ENCODE peak calls at places on chromosome 17, in ten cellular contexts. T is NT2/D1, V is PC-3, G is GM23248, E is IMR-90, L is H9, I is colonic mucosa, P is astrocyte, J is neural progenitor cell, O is endothelial cell of umbilical vein. Y is an unnamed sample.

GRCh38 chr17:13940858-13941665 is 128.2 kb upstream of the COX10 start:
- DNase-seq in L (peak; percentile 42), O (no peak), J (no peak), I (no peak), T (no peak), E (peak; percentile 32), G (peak; percentile 79), V (peak; percentile 90), P (peak; percentile 45), Y (no peak)

GRCh38 chr17:41863074-41863843 is 2.0 kb downstream of the KLHL11 start:
- DNase-seq in O (no peak), E (no peak), L (no peak), V (no peak), P (no peak), T (no peak), J (peak; percentile 28), I (no peak), G (no peak), Y (no peak)

GRCh38 chr17:42120161-42121065 is 754 bp downstream of the KAT2A start:
- DNase-seq in T (no peak), L (peak; percentile 85), P (no peak), J (peak; percentile 79), I (no peak), V (no peak), G (peak; percentile 28), O (no peak), E (no peak), Y (peak; percentile 22)

GRCh38 chr17:38617967-38618760 is 12.4 kb upstream of the SRCIN1 start:
- DNase-seq in V (no peak), T (no peak), L (peak; percentile 23), G (no peak), O (no peak), J (no peak), P (no peak), E (no peak), I (no peak), Y (no peak)

GRCh38 chr17:58560511-58560910 is 46.1 kb upstream of the MTMR4 start:
- DNase-seq in E (no peak), J (no peak), P (no peak), V (no peak), I (no peak), L (no peak), O (no peak), T (no peak), G (no peak), Y (peak; percentile 5)

GRCh38 chr17:6994666-6995246 is 1.1 kb upstream of the ALOX12 start:
- DNase-seq in P (no peak), J (no peak), O (no peak), E (peak; percentile 61), V (no peak), G (peak; percentile 21), L (no peak), I (no peak), T (no peak), Y (peak; percentile 47)

GRCh38 chr17:12605222-12605621 is 60.5 kb upstream of the MYOCD start:
- DNase-seq in T (no peak), I (peak; percentile 34), G (peak; percentile 17), O (no peak), J (no peak), L (no peak), E (peak; percentile 81), P (peak; percentile 63), V (no peak), Y (peak; percentile 28)

GRCh38 chr17:49567871-49568694 is 7.6 kb upstream of the NXPH3 start:
- DNase-seq in J (peak; percentile 92), I (peak; percentile 90), O (peak; percentile 79), L (peak; percentile 94), V (peak; percentile 93), T (no peak), E (peak; percentile 66), G (peak; percentile 89), P (peak; percentile 42), Y (peak; percentile 94)

GRCh38 chr17:49378311-49378710 is 16.3 kb upstream of the ZNF652 start:
- DNase-seq in E (no peak), G (no peak), J (no peak), P (no peak), T (no peak), V (no peak), L (no peak), I (no peak), O (no peak), Y (no peak)

GRCh38 chr17:40461036-40461721 is 17.9 kb downstream of the IGFBP4 start:
- DNase-seq in I (no peak), J (no peak), P (no peak), E (no peak), G (peak; percentile 78), T (no peak), O (no peak), V (peak; percentile 5), L (no peak), Y (peak; percentile 76)

GRCh38 chr17:50396261-50397110 is 837 bp downstream of the LRRC59 start:
- DNase-seq in T (no peak), G (peak; percentile 90), V (peak; percentile 64), I (peak; percentile 74), O (peak; percentile 54), P (peak; percentile 56), L (no peak), J (no peak), E (peak; percentile 56), Y (peak; percentile 80)

GRCh38 chr17:72412650-72413076 is 291.8 kb downstream of the SOX9 start:
- DNase-seq in T (no peak), V (no peak), I (no peak), O (no peak), L (no peak), P (no peak), E (no peak), J (no peak), G (peak; percentile 24), Y (peak; percentile 31)

GRCh38 chr17:4933646-4934045 is 1.6 kb downstream of the GP1BA start:
- DNase-seq in I (no peak), L (no peak), E (no peak), P (no peak), T (no peak), G (no peak), J (no peak), O (no peak), V (no peak), Y (no peak)

GRCh38 chr17:4934173-4934979 is 2.3 kb downstream of the GP1BA start:
- DNase-seq in L (peak; percentile 81), I (no peak), V (peak; percentile 71), T (no peak), J (no peak), G (peak; percentile 63), E (peak; percentile 38), O (peak; percentile 20), P (peak; percentile 35), Y (peak; percentile 4)

GRCh38 chr17:4932756-4933155 is 679 bp downstream of the GP1BA start:
- DNase-seq in T (no peak), E (no peak), I (no peak), O (no peak), J (no peak), P (no peak), L (no peak), G (no peak), V (no peak), Y (no peak)

GRCh38 chr17:4928881-4929280 is 3.2 kb upstream of the GP1BA start:
- DNase-seq in L (no peak), T (no peak), P (no peak), I (no peak), V (no peak), O (no peak), J (no peak), G (no peak), E (no peak), Y (no peak)

GRCh38 chr17:4931974-4932373 is at the start of gene GP1BA:
- DNase-seq in L (no peak), V (no peak), I (no peak), G (no peak), P (no peak), O (no peak), J (no peak), T (no peak), E (no peak), Y (no peak)
- H3K9ac ChIP-seq in L (no peak within 1 kb of the TSS), V (no peak within 1 kb of the TSS), I (no peak within 1 kb of the TSS), G (no peak within 1 kb of the TSS), P (no peak within 1 kb of the TSS), O (no peak within 1 kb of the TSS), J (no peak within 1 kb of the TSS), T (no peak within 1 kb of the TSS), E (no peak within 1 kb of the TSS), Y (no peak within 1 kb of the TSS)

GRCh38 chr17:33013596-33014375 is 22.1 kb downstream of the SPACA3 start:
- DNase-seq in G (no peak), V (no peak), T (no peak), O (no peak), E (peak; percentile 9), L (peak; percentile 32), P (no peak), J (no peak), I (no peak), Y (no peak)
- H3K9ac ChIP-seq in G (no peak overlapping the region), V (no peak overlapping the region), T (no peak overlapping the region), O (no peak overlapping the region), E (no peak overlapping the region), L (no peak overlapping the region), P (no peak overlapping the region), J (no peak overlapping the region), I (no peak overlapping the region), Y (no peak overlapping the region)

DNA sequence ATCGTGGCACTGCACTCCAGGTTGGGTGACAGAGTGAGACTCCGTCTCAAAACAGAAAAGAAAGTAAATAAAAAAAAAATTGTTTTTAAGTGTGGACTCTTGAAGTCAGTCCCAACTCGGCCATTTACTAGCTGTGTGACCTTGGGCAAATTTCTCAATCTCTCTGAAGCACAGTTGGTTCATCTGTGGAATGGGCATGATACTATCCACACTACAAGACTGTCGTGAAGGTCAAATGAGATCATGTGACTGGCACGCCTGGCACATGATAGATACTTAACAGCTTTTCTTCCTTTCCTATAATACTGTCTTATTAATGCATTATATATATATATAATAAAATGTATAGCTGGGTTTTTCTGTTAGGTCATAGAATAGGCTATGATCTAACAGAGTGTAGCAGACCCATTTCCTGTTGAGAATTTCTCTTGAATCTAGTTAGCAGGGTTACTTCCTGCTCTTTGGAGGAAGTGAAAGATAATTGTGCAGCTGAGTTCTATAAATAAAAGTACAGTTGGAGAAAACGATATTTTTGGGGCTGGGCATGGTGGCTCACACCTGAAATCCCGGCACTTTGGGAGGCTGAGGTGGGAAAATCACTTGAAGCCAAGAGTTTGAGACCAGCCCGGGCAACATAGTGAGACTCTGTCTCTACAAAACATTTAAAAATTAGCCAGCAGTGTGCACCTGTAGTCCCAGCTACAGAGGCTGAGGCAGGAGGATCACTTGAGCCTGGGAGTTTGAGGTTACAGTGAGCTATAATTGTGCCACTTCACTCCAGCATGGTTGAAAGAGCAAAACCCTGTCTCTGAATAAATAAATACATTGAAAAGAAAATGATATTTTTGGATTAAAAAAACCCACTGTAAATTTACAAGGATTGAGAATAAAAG is 7.3 kb downstream of the MILR1 start:
- DNase-seq in V (no peak), O (no peak), G (no peak), E (no peak), J (no peak), P (no peak), L (no peak), I (no peak), T (no peak), Y (no peak)
- H3K9ac ChIP-seq in V (no peak overlapping the region), O (no peak overlapping the region), G (no peak overlapping the region), E (no peak overlapping the region), J (no peak overlapping the region), P (no peak overlapping the region), L (no peak overlapping the region), I (no peak overlapping the region), T (no peak overlapping the region), Y (no peak overlapping the region)

GRCh38 chr17:75044716-75045115 is 2.1 kb downstream of the ATP5PD start:
- DNase-seq in I (no peak), V (no peak), T (no peak), G (no peak), J (no peak), L (no peak), O (no peak), E (no peak), P (no peak), Y (no peak)
- H3K9ac ChIP-seq in I (no peak overlapping the region), V (no peak overlapping the region), T (no peak overlapping the region), G (no peak overlapping the region), J (no peak overlapping the region), L (no peak overlapping the region), O (no peak overlapping the region), E (no peak overlapping the region), P (no peak overlapping the region), Y (no peak overlapping the region)